ENCODE peak calls at places on chromosomes 4 and X, in seven cellular contexts. V, D, R, Z, T, O and I are unnamed samples.
A peak's percentile ranks its signal among the peaks of the same experiment; 100 is the strongest.

GRCh38 chr4:10097906-10098769 is 18.5 kb downstream of the WDR1 start:
- DNase-seq in V (no peak), D (no peak), R (no peak), Z (no peak), T (no peak), O (no peak), I (no peak)

GRCh38 chrX:47814853-47815252 is 21.8 kb upstream of the ZNF81 start:
- DNase-seq in V (no peak), D (no peak), R (no peak), Z (peak; percentile 52), T (no peak), O (peak; percentile 34), I (no peak)

GRCh38 chr4:5952286-5953002 is 59.6 kb upstream of the CRMP1 start:
- DNase-seq in V (no peak), D (no peak), R (no peak), Z (no peak), T (no peak), O (no peak), I (no peak)

GRCh38 chr4:173518419-173519102 is 11.5 kb downstream of the HAND2 start:
- DNase-seq in V (no peak), D (no peak), R (no peak), Z (peak; percentile 58), T (no peak), O (peak; percentile 61), I (no peak)

GRCh38 chr4:32488690-32489089 is 1768.5 kb downstream of the PCDH7 start:
- DNase-seq in V (no peak), D (no peak), R (no peak), Z (no peak), T (no peak), O (no peak), I (no peak)

GRCh38 chrX:9379697-9380551 is 84.9 kb upstream of the TBL1X start:
- DNase-seq in V (no peak), D (no peak), R (no peak), Z (no peak), T (no peak), O (no peak), I (no peak)

GRCh38 chrX:72027024-72027913 is 104.4 kb downstream of the RTL5 start:
- DNase-seq in V (no peak), D (no peak), R (no peak), Z (peak; percentile 10), T (no peak), O (no peak), I (no peak)

GRCh38 chrX:30488092-30488491 is 89.5 kb downstream of the TASL start:
- DNase-seq in V (no peak), D (no peak), R (no peak), Z (no peak), T (no peak), O (peak; percentile 22), I (no peak)

GRCh38 chrX:119693996-119694451 is 1.1 kb upstream of the SEPTIN6 start:
- DNase-seq in V (no peak), D (no peak), R (no peak), Z (peak; percentile 52), T (no peak), O (peak; percentile 47), I (no peak)

GRCh38 chrX:43386872-43387271 is 269.2 kb upstream of the MAOA start:
- DNase-seq in V (no peak), D (no peak), R (no peak), Z (no peak), T (no peak), O (no peak), I (no peak)

GRCh38 chr4:168817418-168817817 is 192.6 kb downstream of the CBR4 start:
- DNase-seq in V (no peak), D (no peak), R (no peak), Z (no peak), T (no peak), O (no peak), I (no peak)

GRCh38 chrX:113059714-113060113 is 219.1 kb upstream of the AMOT start:
- DNase-seq in V (no peak), D (no peak), R (no peak), Z (no peak), T (no peak), O (no peak), I (no peak)

GRCh38 chr4:1216869-1217294 is 32.0 kb downstream of the CTBP1 start:
- DNase-seq in V (no peak), D (no peak), R (peak; percentile 48), Z (no peak), T (no peak), O (no peak), I (no peak)

DNA sequence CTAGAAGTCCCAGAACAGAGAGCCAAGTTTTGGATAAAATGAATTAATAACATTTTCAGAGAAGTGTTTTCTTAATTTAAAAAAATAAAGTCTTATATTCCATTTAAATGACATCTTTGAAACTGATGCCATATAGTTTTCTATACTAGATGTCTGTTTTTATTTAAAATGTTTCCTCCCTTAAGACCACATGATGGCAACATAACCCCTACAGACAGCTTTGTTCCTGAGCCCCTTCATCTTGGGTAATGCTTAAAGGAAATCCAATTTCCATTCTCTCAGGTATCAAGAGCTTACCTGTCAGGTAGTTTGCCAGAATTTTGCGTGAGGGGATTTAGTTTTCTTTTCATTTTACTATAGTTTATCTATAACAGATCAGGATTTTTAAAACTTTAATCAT is 181.4 kb upstream of the UGT8 start:
- DNase-seq in V (no peak), D (no peak), R (no peak), Z (no peak), T (no peak), O (peak; percentile 78), I (no peak)
- TF ChIP-seq CTCF in V (no peak), D (no peak), R (no peak), Z (peak; percentile 70), T (no peak), O (peak; percentile 77), I (no peak)

DNA sequence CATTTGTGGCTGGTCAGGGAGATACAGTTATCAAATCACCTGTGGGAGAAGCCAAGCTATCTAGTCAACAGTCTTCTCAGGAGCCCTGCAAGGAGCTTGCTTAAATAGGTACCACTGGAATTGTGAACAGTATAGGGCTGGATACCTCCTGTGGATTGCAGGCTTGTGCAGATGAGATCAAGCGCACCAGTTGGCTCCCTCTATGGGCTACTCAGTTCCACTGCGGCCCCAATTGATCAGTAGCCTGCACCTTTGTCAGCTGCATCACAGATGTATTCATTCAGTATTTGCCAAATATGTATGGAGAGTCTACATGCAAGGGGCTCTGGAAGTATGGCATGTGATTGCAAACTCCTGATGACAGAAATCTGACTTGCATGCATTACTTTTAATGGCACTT is 28.6 kb downstream of the TEX13A start:
- DNase-seq in V (peak; percentile 25), D (no peak), R (no peak), Z (peak; percentile 55), T (no peak), O (peak; percentile 58), I (no peak)
- TF ChIP-seq CTCF in V (peak; percentile 66), D (peak; percentile 47), R (no peak), Z (peak; percentile 64), T (peak; percentile 51), O (peak; percentile 60), I (no peak)

GRCh38 chr4:76504613-76505465 is 69.8 kb downstream of the SHROOM3 start:
- DNase-seq in V (no peak), D (no peak), R (no peak), Z (no peak), T (peak; percentile 25), O (peak; percentile 79), I (no peak)
- TF ChIP-seq CTCF in V (no peak), D (peak; percentile 76), R (no peak), Z (peak; percentile 83), T (peak; percentile 49), O (peak; percentile 70), I (peak; percentile 55)

DNA sequence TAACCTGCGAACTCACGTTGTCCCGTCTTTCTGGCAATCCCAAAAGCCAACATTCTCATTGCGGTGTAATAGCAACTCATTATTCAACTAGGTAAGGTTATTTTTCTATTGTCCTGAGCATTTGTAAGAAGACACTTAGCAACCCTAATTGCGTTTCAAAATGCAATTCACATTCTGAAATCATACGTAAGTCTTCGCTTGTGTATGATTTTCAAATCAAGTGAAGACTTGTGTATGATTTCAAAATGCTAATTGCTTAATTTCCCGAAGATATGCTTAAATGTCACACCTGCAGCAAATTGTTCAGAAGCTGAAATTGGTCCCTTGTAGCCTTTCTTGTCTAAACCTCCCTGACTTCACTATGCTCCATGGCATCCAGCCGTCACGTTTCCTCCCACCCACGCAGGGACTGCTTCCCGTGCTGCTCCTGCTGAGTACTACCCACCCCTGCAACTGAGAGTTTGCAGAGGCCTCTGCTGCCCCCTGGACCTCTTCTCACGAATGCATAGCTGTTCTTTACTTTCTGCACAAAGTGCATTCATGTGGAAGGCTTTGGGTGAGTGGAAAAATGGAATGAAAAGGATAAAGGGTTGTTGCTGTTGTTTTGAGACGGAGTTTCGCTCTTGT is 40.8 kb upstream of the CLDN24 start:
- DNase-seq in V (peak; percentile 41), D (no peak), R (no peak), Z (no peak), T (no peak), O (peak; percentile 45), I (no peak)
- TF ChIP-seq CTCF in V (peak; percentile 49), D (no peak), R (no peak), Z (peak; percentile 50), T (peak; percentile 37), O (peak; percentile 69), I (no peak)

GRCh38 chrX:367349-367748 is 19.4 kb downstream of the PPP2R3B start:
- DNase-seq in V (no peak), D (no peak), R (no peak), Z (no peak), T (no peak), O (no peak), I (no peak)

GRCh38 chrX:370244-370962 is 16.3 kb downstream of the PPP2R3B start:
- DNase-seq in V (no peak), D (peak; percentile 53), R (no peak), Z (no peak), T (no peak), O (peak; percentile 47), I (no peak)

GRCh38 chrX:369563-370101 is 17.1 kb downstream of the PPP2R3B start:
- DNase-seq in V (no peak), D (no peak), R (no peak), Z (no peak), T (no peak), O (no peak), I (no peak)

GRCh38 chrX:367866-368265 is 18.8 kb downstream of the PPP2R3B start:
- DNase-seq in V (no peak), D (no peak), R (no peak), Z (no peak), T (no peak), O (no peak), I (no peak)

GRCh38 chrX:368811-369562 is 17.7 kb downstream of the PPP2R3B start:
- DNase-seq in V (no peak), D (peak; percentile 56), R (no peak), Z (no peak), T (no peak), O (peak; percentile 53), I (no peak)
- TF ChIP-seq CTCF in V (no peak), D (no peak), R (no peak), Z (no peak), T (no peak), O (no peak), I (no peak)

GRCh38 chr4:92163348-92163747 is 140.4 kb upstream of the GRID2 start:
- DNase-seq in V (no peak), D (no peak), R (no peak), Z (no peak), T (no peak), O (peak; percentile 47), I (no peak)
- TF ChIP-seq CTCF in V (peak; percentile 65), D (no peak), R (no peak), Z (peak; percentile 62), T (peak; percentile 8), O (peak; percentile 69), I (no peak)